ENCODE peak calls at places on chromosomes 16 and 17, in six cellular contexts. N is posterior vena cava; Q is stimulated activated naive CD8-positive, alpha-beta T cell treated with anti-CD3 and anti-CD28 coated beads, Interleukin-15, Interleukin-2, amounts not matched to agents 100 U/mL and 50 U/mL, for 24 hours; S is left ventricle myocardium inferior; Y is left cardiac atrium; A is foreskin fibroblast. G is an unnamed sample.

GRCh38 chr17:50047488-50048126 is 8.3 kb upstream of the ITGA3 start:
- DNase-seq in N (peak), A (peak), S (no peak), Y (no peak), Q (peak), G (no peak)

GRCh38 chr17:76416447-76416846 is 32.0 kb downstream of the SPHK1 start:
- DNase-seq in Y (no peak), A (no peak), Q (no peak), N (peak), S (no peak), G (no peak)

GRCh38 chr17:51995797-51996403 is 162.6 kb downstream of the CA10 start:
- DNase-seq in N (no peak), S (no peak), Q (no peak), Y (no peak), A (no peak), G (no peak)

GRCh38 chr16:69404275-69404805 is 18.5 kb upstream of the TERF2 start:
- DNase-seq in S (no peak), N (no peak), Y (no peak), Q (no peak), A (peak), G (no peak)

GRCh38 chr16:13561276-13561675 is 358.7 kb upstream of the ERCC4 start:
- DNase-seq in N (no peak), A (no peak), Q (no peak), Y (no peak), S (no peak), G (no peak)

GRCh38 chr16:50741808-50742520 is at the start of gene CYLD:
- DNase-seq in S (peak), N (peak), A (peak), Q (peak), Y (peak), G (peak)

GRCh38 chr16:81797443-81797842 is 18.4 kb downstream of the PLCG2 start:
- DNase-seq in A (no peak), S (no peak), Y (no peak), Q (peak), N (no peak), G (no peak)

GRCh38 chr16:86994651-86995171 is 322.5 kb downstream of the C16orf95 start:
- DNase-seq in Y (no peak), S (peak), N (peak), Q (no peak), A (peak), G (no peak)

GRCh38 chr17:47959825-47960655 is 2.4 kb upstream of the PRR15L start:
- DNase-seq in Q (no peak), S (no peak), A (no peak), N (no peak), Y (no peak), G (no peak)

GRCh38 chr17:38710985-38711384 is 5.9 kb downstream of the MLLT6 start:
- DNase-seq in N (peak), S (no peak), Q (no peak), A (no peak), Y (no peak), G (no peak)

GRCh38 chr16:58507195-58507962 is 7.4 kb downstream of the NDRG4 start:
- DNase-seq in A (no peak), N (peak), S (no peak), Q (no peak), Y (peak), G (no peak)

GRCh38 chr17:67696853-67697505 is 20.8 kb upstream of the NOL11 start:
- DNase-seq in A (no peak), Q (no peak), N (no peak), S (no peak), Y (no peak), G (no peak)

GRCh38 chr17:17300624-17301568 is 2.3 kb upstream of the NT5M start:
- DNase-seq in Q (peak), S (peak), A (peak), N (peak), Y (peak), G (peak)

GRCh38 chr17:78341559-78342437 is 18.1 kb downstream of the SOCS3 start:
- DNase-seq in S (peak), A (peak), Y (peak), Q (no peak), N (peak), G (no peak)

GRCh38 chr17:6786618-6787017 is 10.6 kb downstream of the FBXO39 start:
- DNase-seq in Q (no peak), S (no peak), Y (no peak), A (peak), N (no peak), G (no peak)

GRCh38 chr17:28684963-28685362 is 23.0 kb downstream of the SUPT6H start:
- DNase-seq in Y (peak), N (peak), Q (no peak), S (no peak), A (peak), G (no peak)

GRCh38 chr16:77868052-77868451 is 79.7 kb downstream of the VAT1L start:
- DNase-seq in N (no peak), Y (no peak), S (no peak), Q (no peak), A (no peak), G (no peak)

GRCh38 chr17:3026856-3027751 is 36.3 kb downstream of the OR1D5 start:
- DNase-seq in N (no peak), Q (no peak), Y (no peak), A (no peak), S (no peak), G (no peak)

GRCh38 chr17:9022553-9023388 is 1.5 kb downstream of the NTN1 start:
- DNase-seq in S (peak), Y (peak), Q (peak), A (no peak), N (peak), G (no peak)

GRCh38 chr17:45440161-45440859 is 7.6 kb upstream of the ARHGAP27 start:
- DNase-seq in S (no peak), Q (no peak), A (no peak), N (peak), Y (no peak), G (no peak)

GRCh38 chr16:86138121-86138944 is 239.4 kb downstream of the IRF8 start:
- DNase-seq in Q (no peak), Y (no peak), S (no peak), N (no peak), A (no peak), G (no peak)

GRCh38 chr17:44204453-44204882 is 4.8 kb upstream of the ATXN7L3 start:
- DNase-seq in N (peak), Q (no peak), A (peak), Y (peak), S (no peak), G (no peak)

G was measured in central memory CD4-positive, alpha-beta T cell.